ENCODE peak calls at places on chromosome 22, in nine cellular contexts. F is stomach, J is colonic mucosa, I is AG09309, U is fibroblast of mammary gland, C is endodermal cell, V is ovary, E is AG04450, G is suprapubic skin. X is an unnamed sample.

GRCh38 chr22:49807780-49808708 is 19.6 kb downstream of the BRD1 start:
- DNase-seq in F (no peak), G (no peak), V (no peak), I (no peak), C (no peak), J (no peak), E (no peak), U (no peak), X (no peak)

GRCh38 chr22:48651036-48651890 is 1176.4 kb downstream of the BRD1 start:
- DNase-seq in E (no peak), F (no peak), C (no peak), U (no peak), V (no peak), G (no peak), J (no peak), I (no peak), X (no peak)

GRCh38 chr22:20427104-20427944 is 10.3 kb downstream of the SCARF2 start:
- DNase-seq in G (no peak), J (no peak), E (no peak), I (no peak), F (no peak), U (no peak), V (no peak), C (no peak), X (no peak)

GRCh38 chr22:37335819-37336199 is 53.5 kb downstream of the CYTH4 start:
- DNase-seq in J (no peak), U (no peak), I (no peak), V (no peak), G (no peak), F (no peak), E (no peak), C (no peak), X (no peak)

GRCh38 chr22:19986410-19987341 is 29.9 kb downstream of the ARVCF start:
- DNase-seq in I (no peak), V (peak), C (peak), E (peak), G (no peak), U (peak), J (peak), F (peak), X (peak)

GRCh38 chr22:50674606-50675552 is 2.3 kb downstream of the SHANK3 start:
- DNase-seq in G (peak), U (no peak), C (peak), I (no peak), E (no peak), V (no peak), J (peak), F (peak), X (no peak)

GRCh38 chr22:37623075-37624016 is 14.7 kb downstream of the GGA1 start:
- DNase-seq in G (no peak), I (no peak), V (peak), J (peak), F (peak), E (no peak), U (peak), C (peak), X (no peak)

GRCh38 chr22:37121887-37122591 is 12.5 kb upstream of the TMPRSS6 start:
- DNase-seq in V (no peak), E (no peak), J (peak), I (no peak), C (peak), F (peak), U (peak), G (no peak), X (no peak)

GRCh38 chr22:24205438-24206189 is 24.3 kb downstream of the SUSD2 start:
- DNase-seq in J (no peak), G (no peak), F (no peak), V (no peak), E (no peak), C (no peak), I (no peak), U (no peak), X (no peak)
- TF ChIP-seq CTCF in J (no peak), G (no peak), F (peak), V (no peak), E (no peak), C (no peak), I (no peak), U (no peak), X (no peak)

DNA sequence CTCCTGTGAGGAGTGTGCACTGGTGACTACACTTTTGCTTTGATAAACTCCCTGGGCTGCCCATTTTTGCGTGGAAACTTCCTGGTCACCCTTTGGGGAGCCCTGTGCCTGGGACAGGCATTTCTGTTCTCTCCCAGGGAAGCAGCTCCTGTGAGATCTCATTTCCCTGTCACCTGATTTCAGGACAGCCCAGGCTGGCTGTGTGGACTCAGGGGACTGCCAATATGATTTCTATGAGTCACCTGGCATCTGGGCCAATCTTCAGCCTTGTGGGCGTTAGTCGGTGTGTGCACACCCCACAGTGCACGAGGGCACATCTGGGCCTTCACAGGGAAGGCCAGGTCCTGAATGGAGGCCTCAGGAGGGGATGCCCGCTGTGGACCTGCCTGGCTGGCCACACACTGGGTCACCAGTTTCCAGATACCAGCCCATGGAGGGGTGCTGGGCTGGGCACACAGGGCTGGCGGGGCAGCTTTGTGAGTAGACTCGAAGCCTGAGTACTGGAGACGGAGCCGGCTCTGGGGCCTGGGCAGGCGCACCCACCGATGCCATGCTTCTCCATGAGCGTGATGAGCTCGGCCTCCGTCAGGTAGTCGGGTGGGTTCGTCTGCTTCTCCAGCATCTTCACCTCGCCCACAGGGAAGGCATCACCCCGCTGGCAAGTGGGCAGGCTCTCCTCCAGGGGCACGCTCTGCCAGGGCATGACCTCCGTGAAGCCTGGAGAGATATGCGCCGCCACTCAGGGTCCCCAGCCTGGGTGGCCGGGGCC is 9.4 kb upstream of the PPM1F start:
- DNase-seq in I (no peak), J (peak), C (peak), F (peak), E (peak), G (no peak), U (peak), V (no peak), X (no peak)
- H3K4me3 ChIP-seq in I (no peak), J (no peak), C (no peak), F (no peak), E (no peak), G (no peak), U (no peak), V (no peak), X (no peak)

GRCh38 chr22:46145361-46145851 is 4.9 kb upstream of the PPARA start:
- DNase-seq in V (no peak), F (no peak), G (peak), E (no peak), I (no peak), U (no peak), C (peak), J (no peak), X (no peak)
- TF ChIP-seq CTCF in V (no peak), F (no peak), G (no peak), E (no peak), I (no peak), U (no peak), C (no peak), J (no peak), X (no peak)

GRCh38 chr22:46064966-46065666 is 85.2 kb upstream of the PPARA start:
- DNase-seq in C (peak), F (peak), E (no peak), U (peak), J (no peak), I (no peak), G (peak), V (peak), X (no peak)
- H3K4me3 ChIP-seq in C (no peak), F (peak), E (no peak), U (peak), J (no peak), I (peak), G (peak), V (peak), X (peak)

GRCh38 chr22:24485608-24486007 is 9.5 kb upstream of the UPB1 start:
- DNase-seq in C (no peak), F (no peak), J (no peak), I (no peak), E (no peak), G (no peak), U (no peak), V (no peak), X (no peak)
- TF ChIP-seq CTCF in C (peak), F (no peak), J (no peak), I (no peak), E (no peak), G (no peak), U (no peak), V (no peak), X (peak)

DNA sequence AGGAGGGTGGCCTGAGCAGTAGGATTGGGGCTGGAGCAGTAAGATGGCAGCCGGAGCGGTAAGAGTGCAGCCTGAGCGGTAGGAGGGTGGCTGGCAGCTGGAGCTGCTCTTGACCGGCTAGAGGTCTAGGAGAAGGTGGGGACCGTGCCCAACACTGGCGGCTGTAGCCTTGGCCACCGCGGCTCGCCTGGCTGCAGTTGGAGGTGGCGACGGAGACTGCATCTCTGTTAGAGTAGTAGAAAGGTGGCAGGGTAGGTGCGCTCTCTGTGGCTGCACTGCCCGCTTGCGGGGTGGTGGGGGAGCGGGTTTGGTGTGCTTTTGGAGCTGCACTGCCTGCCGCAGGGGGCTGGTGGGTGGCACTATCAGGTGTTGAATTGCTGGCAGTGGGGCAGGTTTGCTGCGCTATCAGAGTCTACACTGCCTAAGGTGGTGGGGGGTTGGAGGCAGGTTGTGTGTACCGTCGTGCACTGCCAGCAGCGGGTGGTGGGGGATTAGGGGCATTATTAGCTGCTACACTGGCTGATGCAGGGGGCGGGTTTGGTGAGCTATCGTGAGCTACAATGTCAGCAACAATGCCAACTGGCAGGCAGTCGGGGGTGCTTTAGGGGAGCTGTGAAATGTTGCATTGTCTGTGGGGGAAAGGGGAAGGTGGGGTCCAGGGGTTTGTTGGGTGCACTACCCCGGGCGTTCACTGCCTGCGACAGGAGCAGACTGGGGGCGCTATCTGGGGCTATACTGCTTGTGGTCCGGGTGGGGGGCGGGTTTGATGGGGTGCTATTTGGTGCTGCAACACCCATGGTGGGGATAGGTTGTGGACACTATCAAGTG is 4461.3 kb upstream of the OR11H1 start:
- DNase-seq in V (peak), U (no peak), E (no peak), I (no peak), G (peak), F (no peak), C (peak), J (no peak), X (no peak)
- H3K4me3 ChIP-seq in V (no peak), U (no peak), E (no peak), I (no peak), G (no peak), F (no peak), C (peak), J (no peak), X (no peak)

X was measured in astrocyte of the cerebellum.